ENCODE peak calls at places on chromosomes 7 and 10, in four cellular contexts. M is central memory CD8-positive, alpha-beta T cell; V is DMS153; T is tibial nerve. S is an unnamed sample.

GRCh38 chr7:17488829-17489228 is 190.4 kb downstream of the AHR start:
- DNase-seq in M (no peak), V (peak), T (no peak), S (no peak)

GRCh38 chr7:16078076-16078952 is 343.0 kb downstream of the CRPPA start:
- DNase-seq in M (no peak), V (peak), T (peak), S (no peak)

GRCh38 chr10:75201793-75202307 is 8.7 kb upstream of the VDAC2 start:
- DNase-seq in M (no peak), V (no peak), T (no peak), S (no peak)

GRCh38 chr10:70589762-70590662 is 12.5 kb downstream of the PRF1 start:
- DNase-seq in M (no peak), V (no peak), T (no peak), S (no peak)

GRCh38 chr10:118915161-118915560 is 114.4 kb upstream of the NANOS1 start:
- DNase-seq in M (no peak), V (no peak), T (no peak), S (no peak)

GRCh38 chr10:99232357-99232999 is 3.2 kb downstream of the HPSE2 start:
- DNase-seq in M (no peak), V (no peak), T (no peak), S (no peak)

GRCh38 chr10:108862691-108863350 is 1060.5 kb downstream of the XPNPEP1 start:
- DNase-seq in M (no peak), V (no peak), T (no peak), S (no peak)

GRCh38 chr10:69800109-69800508 is 1.6 kb upstream of the COL13A1 start:
- DNase-seq in M (no peak), V (no peak), T (peak), S (no peak)

GRCh38 chr7:90564455-90564854 is 31.7 kb upstream of the CDK14 start:
- DNase-seq in M (no peak), V (no peak), T (no peak), S (no peak)

GRCh38 chr10:91579351-91579985 is 53.4 kb downstream of the PPP1R3C start:
- DNase-seq in M (no peak), V (no peak), T (no peak), S (no peak)

GRCh38 chr7:70833726-70834125 is 298.2 kb upstream of the GALNT17 start:
- DNase-seq in M (no peak), V (no peak), T (no peak), S (no peak)

GRCh38 chr10:35925511-35925910 is 283.4 kb upstream of the FZD8 start:
- DNase-seq in M (no peak), V (no peak), T (no peak), S (no peak)

GRCh38 chr7:144884913-144885312 is 49.1 kb upstream of the TPK1 start:
- DNase-seq in M (no peak), V (no peak), T (no peak), S (no peak)

GRCh38 chr7:141701489-141702046 is 398 bp downstream of the DENND11 start:
- DNase-seq in M (peak), V (no peak), T (no peak), S (no peak)

GRCh38 chr7:43954524-43955228 is 28.4 kb downstream of the UBE2D4 start:
- DNase-seq in M (no peak), V (peak), T (peak), S (peak)

GRCh38 chr10:58266003-58266825 is 1.5 kb downstream of the IPMK start:
- DNase-seq in M (no peak), V (no peak), T (no peak), S (no peak)

GRCh38 chr10:55500931-55501559 is 700.0 kb upstream of the PCDH15 start:
- DNase-seq in M (no peak), V (no peak), T (peak), S (no peak)

GRCh38 chr7:147547252-147547897 is 1043.2 kb upstream of the C7orf33 start:
- DNase-seq in M (no peak), V (peak), T (no peak), S (no peak)

GRCh38 chr10:44854693-44855350 is 56.3 kb upstream of the TMEM72 start:
- DNase-seq in M (no peak), V (no peak), T (no peak), S (peak)

S was measured in dorsolateral prefrontal cortex.